ENCODE peak calls at places on chromosomes 3 and 15, in four cellular contexts. One of them, this sample, is unnamed.

GRCh38 chr3:38153986-38154608 is 11.2 kb upstream of the OXSR1 start:
- DNase-seq in ovary: no peak
- DNase-seq in GOT3: no peak
- DNase-seq in glutamatergic neuron: no peak
- DNase-seq in this sample: peak

GRCh38 chr15:70522323-70522966 is 240.9 kb downstream of the UACA start:
- DNase-seq in glutamatergic neuron: no peak
- DNase-seq in ovary: no peak
- DNase-seq in GOT3: no peak
- DNase-seq in this sample: no peak

GRCh38 chr3:17645074-17645698 is 97.2 kb downstream of the TBC1D5 start:
- DNase-seq in ovary: no peak
- DNase-seq in GOT3: no peak
- DNase-seq in glutamatergic neuron: no peak
- DNase-seq in this sample: peak

GRCh38 chr3:10575601-10576160 is 70.3 kb upstream of the ATP2B2 start:
- DNase-seq in glutamatergic neuron: no peak
- DNase-seq in ovary: no peak
- DNase-seq in GOT3: no peak
- DNase-seq in this sample: no peak

GRCh38 chr3:194573680-194574437 is 59.4 kb downstream of the TMEM44 start:
- DNase-seq in GOT3: no peak
- DNase-seq in glutamatergic neuron: peak
- DNase-seq in ovary: no peak
- DNase-seq in this sample: no peak

GRCh38 chr15:62150445-62150844 is 14.6 kb downstream of the C2CD4B start:
- DNase-seq in glutamatergic neuron: no peak
- DNase-seq in GOT3: no peak
- DNase-seq in ovary: no peak
- DNase-seq in this sample: no peak

GRCh38 chr3:19267040-19267439 is 118.7 kb downstream of the KCNH8 start:
- DNase-seq in glutamatergic neuron: no peak
- DNase-seq in GOT3: no peak
- DNase-seq in ovary: no peak
- DNase-seq in this sample: no peak

GRCh38 chr3:108008931-108009635 is 81.7 kb downstream of the CD47 start:
- DNase-seq in glutamatergic neuron: no peak
- DNase-seq in GOT3: no peak
- DNase-seq in ovary: no peak
- DNase-seq in this sample: no peak

GRCh38 chr15:85642693-85643058 is 152.0 kb downstream of the KLHL25 start:
- DNase-seq in ovary: peak
- DNase-seq in GOT3: no peak
- DNase-seq in glutamatergic neuron: no peak
- DNase-seq in this sample: no peak

GRCh38 chr3:169914321-169914720 is 2.9 kb downstream of the SAMD7 start:
- DNase-seq in GOT3: no peak
- DNase-seq in glutamatergic neuron: no peak
- DNase-seq in ovary: no peak
- DNase-seq in this sample: peak

GRCh38 chr3:177569823-177570657 is 372.8 kb upstream of the TBL1XR1 start:
- DNase-seq in glutamatergic neuron: no peak
- DNase-seq in GOT3: no peak
- DNase-seq in ovary: no peak
- DNase-seq in this sample: peak

GRCh38 chr3:33937628-33938027 is 139.2 kb downstream of the PDCD6IP start:
- DNase-seq in glutamatergic neuron: no peak
- DNase-seq in GOT3: no peak
- DNase-seq in ovary: no peak
- DNase-seq in this sample: no peak

GRCh38 chr3:192417559-192418055 is 309.7 kb downstream of the FGF12 start:
- DNase-seq in ovary: no peak
- DNase-seq in GOT3: no peak
- DNase-seq in glutamatergic neuron: no peak
- DNase-seq in this sample: no peak

GRCh38 chr3:134359121-134360010 is 14.9 kb downstream of the AMOTL2 start:
- DNase-seq in ovary: no peak
- DNase-seq in glutamatergic neuron: no peak
- DNase-seq in GOT3: no peak
- DNase-seq in this sample: no peak

GRCh38 chr15:57962887-57963286 is 102.6 kb downstream of the ALDH1A2 start:
- DNase-seq in GOT3: no peak
- DNase-seq in ovary: no peak
- DNase-seq in glutamatergic neuron: no peak
- DNase-seq in this sample: no peak

GRCh38 chr3:197244751-197245150 is 53.7 kb downstream of the DLG1 start:
- DNase-seq in GOT3: no peak
- DNase-seq in ovary: no peak
- DNase-seq in glutamatergic neuron: no peak
- DNase-seq in this sample: no peak

GRCh38 chr3:56664823-56665222 is 18.2 kb downstream of the TASOR start:
- DNase-seq in GOT3: no peak
- DNase-seq in ovary: no peak
- DNase-seq in glutamatergic neuron: no peak
- DNase-seq in this sample: no peak

GRCh38 chr3:153706706-153707105 is 414.5 kb upstream of the ARHGEF26 start:
- DNase-seq in GOT3: no peak
- DNase-seq in glutamatergic neuron: no peak
- DNase-seq in ovary: no peak
- DNase-seq in this sample: no peak

GRCh38 chr3:157059661-157060060 is 100.3 kb downstream of the CCNL1 start:
- DNase-seq in glutamatergic neuron: no peak
- DNase-seq in GOT3: no peak
- DNase-seq in ovary: no peak
- DNase-seq in this sample: no peak

GRCh38 chr3:34382859-34383258 is 584.4 kb downstream of the PDCD6IP start:
- DNase-seq in ovary: no peak
- DNase-seq in glutamatergic neuron: no peak
- DNase-seq in GOT3: no peak
- DNase-seq in this sample: no peak

GRCh38 chr3:138593488-138594149 is 441 bp downstream of the CEP70 start:
- DNase-seq in GOT3: no peak
- DNase-seq in glutamatergic neuron: no peak
- DNase-seq in ovary: no peak
- DNase-seq in this sample: no peak

GRCh38 chr15:63896336-63897115 is 62.8 kb upstream of the HERC1 start:
- DNase-seq in ovary: no peak
- DNase-seq in glutamatergic neuron: no peak
- DNase-seq in GOT3: peak
- DNase-seq in this sample: no peak

GRCh38 chr15:58307313-58307961 is 124.4 kb upstream of the LIPC start:
- DNase-seq in ovary: no peak
- DNase-seq in GOT3: no peak
- DNase-seq in glutamatergic neuron: no peak
- DNase-seq in this sample: peak

GRCh38 chr3:181457190-181457589 is 254.5 kb upstream of the SOX2 start:
- DNase-seq in glutamatergic neuron: no peak
- DNase-seq in GOT3: no peak
- DNase-seq in ovary: no peak
- DNase-seq in this sample: no peak

GRCh38 chr15:70526221-70526973 is 237.0 kb downstream of the UACA start:
- DNase-seq in GOT3: peak
- DNase-seq in glutamatergic neuron: peak
- DNase-seq in ovary: no peak
- DNase-seq in this sample: peak

GRCh38 chr3:194386066-194386465 is 13.0 kb downstream of the GP5 start:
- DNase-seq in ovary: no peak
- DNase-seq in glutamatergic neuron: no peak
- DNase-seq in GOT3: no peak
- DNase-seq in this sample: no peak

GRCh38 chr15:65008989-65009388 is 19.3 kb upstream of the SPG21 start:
- DNase-seq in ovary: no peak
- DNase-seq in GOT3: no peak
- DNase-seq in glutamatergic neuron: no peak
- DNase-seq in this sample: no peak

GRCh38 chr3:126781406-126781805 is 77.4 kb downstream of the CHCHD6 start:
- DNase-seq in ovary: no peak
- DNase-seq in GOT3: no peak
- DNase-seq in glutamatergic neuron: no peak
- DNase-seq in this sample: no peak

GRCh38 chr3:52126036-52126435 is 28.2 kb downstream of the POC1A start:
- DNase-seq in ovary: no peak
- DNase-seq in glutamatergic neuron: no peak
- DNase-seq in GOT3: no peak
- DNase-seq in this sample: no peak